ENCODE peak calls at places on chromosomes 11 and 22, in five cellular contexts. T is GM23338, N is cardiac muscle cell, C is neural progenitor cell, L is AG10803. D is an unnamed sample.

GRCh38 chr22:44279059-44279340 is 33.8 kb downstream of the SHISAL1 start:
- DNase-seq in T (no peak), N (no peak), L (no peak), C (no peak), D (no peak)

GRCh38 chr11:120130176-120130980 is 7.5 kb downstream of the TRIM29 start:
- DNase-seq in N (no peak), C (no peak), T (no peak), L (no peak), D (no peak)

GRCh38 chr11:67468056-67468455 is 995 bp downstream of the TMEM134 start:
- DNase-seq in T (no peak), C (no peak), L (peak), N (no peak), D (no peak)

GRCh38 chr22:35023692-35024363 is 42.1 kb upstream of the ISX start:
- DNase-seq in L (peak), C (peak), T (peak), N (peak), D (no peak)

GRCh38 chr11:125773516-125773915 is 5.1 kb downstream of the PATE2 start:
- DNase-seq in L (peak), T (no peak), C (no peak), N (no peak), D (no peak)

GRCh38 chr11:126318642-126319373 is 14.9 kb downstream of the DCPS start:
- DNase-seq in N (no peak), T (no peak), C (no peak), L (peak), D (peak)

GRCh38 chr22:31286360-31287255 is 5.7 kb downstream of the PIK3IP1 start:
- DNase-seq in C (no peak), L (no peak), T (no peak), N (peak), D (no peak)

GRCh38 chr11:27722945-27723344 is 22.7 kb upstream of the BDNF start:
- DNase-seq in L (peak), T (peak), N (no peak), C (peak), D (no peak)

GRCh38 chr22:24525416-24526037 is 29.4 kb downstream of the GUCD1 start:
- DNase-seq in T (peak), L (peak), C (peak), N (peak), D (no peak)

DNA sequence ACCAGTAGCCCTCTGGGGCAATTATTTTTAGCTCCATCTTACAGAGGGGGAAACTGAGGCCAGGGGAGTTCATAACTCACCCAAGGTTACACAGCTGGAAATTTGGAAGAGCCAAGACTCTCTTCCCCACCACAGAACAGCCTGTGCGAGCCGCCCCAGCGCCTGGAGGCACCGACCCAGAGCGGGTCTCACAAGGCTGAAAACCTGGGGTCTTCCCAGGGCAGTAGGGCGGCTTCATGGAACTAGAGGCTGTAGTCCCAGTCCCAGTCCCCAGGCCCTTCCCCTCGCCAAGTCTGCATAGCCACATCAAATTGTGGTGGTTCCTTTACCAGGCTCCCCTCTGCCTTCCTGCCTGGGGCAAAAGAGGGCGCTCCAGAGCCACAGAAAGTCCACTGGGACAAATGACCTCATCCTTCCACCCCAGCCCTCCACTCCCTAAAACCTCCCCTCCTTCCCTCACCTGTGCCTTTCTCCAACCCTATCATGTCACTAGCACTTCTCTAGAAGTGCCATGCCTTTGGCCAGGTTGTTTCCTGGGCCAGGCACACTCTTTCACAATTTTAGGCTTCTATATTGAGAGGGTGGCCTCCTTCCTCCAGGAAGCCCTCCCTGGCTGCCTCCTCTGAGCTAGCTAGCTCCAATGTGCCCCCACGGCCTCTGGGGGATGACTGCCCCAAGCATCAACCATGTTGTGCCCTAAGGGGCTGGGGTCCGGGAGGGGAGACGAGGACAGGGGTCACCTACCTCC is 15.2 kb upstream of the CDC42EP1 start:
- DNase-seq in T (peak), C (peak), N (peak), L (peak), D (no peak)
- H3K4me3 ChIP-seq in T (peak), C (no peak), N (no peak), L (peak), D (peak)

GRCh38 chr22:45905924-45906865 is 70.8 kb downstream of the WNT7B start:
- DNase-seq in L (peak), C (peak), T (no peak), N (peak), D (peak)
- H3K4me3 ChIP-seq in L (no peak), C (no peak), T (no peak), N (no peak), D (no peak)

GRCh38 chr11:64637346-64638016 is 46.5 kb downstream of the SLC22A12 start:
- DNase-seq in L (no peak), N (peak), T (no peak), C (peak), D (no peak)
- H3K4me3 ChIP-seq in L (no peak), N (no peak), T (peak), C (peak), D (no peak)

DNA sequence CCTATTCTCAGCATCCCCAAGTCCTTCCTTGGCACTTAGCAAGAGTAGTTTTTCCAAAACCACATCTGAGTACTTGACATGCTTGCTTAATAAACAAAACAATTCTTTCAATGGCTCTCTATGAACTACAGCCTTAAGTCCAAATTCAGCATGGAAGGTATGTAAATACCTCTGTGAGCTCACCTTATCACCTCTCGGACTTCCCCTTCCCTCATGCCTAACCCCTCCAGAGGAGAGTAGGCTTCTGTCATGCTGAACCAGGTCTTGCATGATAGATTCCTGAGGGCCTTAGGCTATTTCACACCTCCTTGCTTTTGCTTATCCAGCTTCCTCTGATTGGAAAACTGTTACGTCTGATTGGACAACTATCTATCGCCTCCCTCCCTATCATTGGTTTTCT is 312.9 kb upstream of the CCDC90B start:
- DNase-seq in L (no peak), C (no peak), T (peak), N (no peak), D (no peak)
- H3K4me3 ChIP-seq in L (no peak), C (no peak), T (no peak), N (no peak), D (no peak)

GRCh38 chr22:48630444-48630777 is 1197.3 kb downstream of the BRD1 start:
- DNase-seq in C (peak), L (no peak), N (no peak), T (no peak), D (no peak)
- H3K4me3 ChIP-seq in C (no peak), L (no peak), N (no peak), T (no peak), D (no peak)

GRCh38 chr22:39457047-39457545 is 284 bp downstream of the MGAT3 start:
- DNase-seq in L (no peak), N (no peak), C (peak), T (no peak), D (no peak)
- H3K4me3 ChIP-seq in L (no peak), N (peak), C (peak), T (peak), D (no peak)

GRCh38 chr11:38182126-38182907 is 1584.3 kb upstream of the RAG2 start:
- DNase-seq in T (no peak), L (no peak), N (no peak), C (no peak), D (no peak)
- H3K4me3 ChIP-seq in T (no peak), L (no peak), N (no peak), C (no peak), D (no peak)

DNA sequence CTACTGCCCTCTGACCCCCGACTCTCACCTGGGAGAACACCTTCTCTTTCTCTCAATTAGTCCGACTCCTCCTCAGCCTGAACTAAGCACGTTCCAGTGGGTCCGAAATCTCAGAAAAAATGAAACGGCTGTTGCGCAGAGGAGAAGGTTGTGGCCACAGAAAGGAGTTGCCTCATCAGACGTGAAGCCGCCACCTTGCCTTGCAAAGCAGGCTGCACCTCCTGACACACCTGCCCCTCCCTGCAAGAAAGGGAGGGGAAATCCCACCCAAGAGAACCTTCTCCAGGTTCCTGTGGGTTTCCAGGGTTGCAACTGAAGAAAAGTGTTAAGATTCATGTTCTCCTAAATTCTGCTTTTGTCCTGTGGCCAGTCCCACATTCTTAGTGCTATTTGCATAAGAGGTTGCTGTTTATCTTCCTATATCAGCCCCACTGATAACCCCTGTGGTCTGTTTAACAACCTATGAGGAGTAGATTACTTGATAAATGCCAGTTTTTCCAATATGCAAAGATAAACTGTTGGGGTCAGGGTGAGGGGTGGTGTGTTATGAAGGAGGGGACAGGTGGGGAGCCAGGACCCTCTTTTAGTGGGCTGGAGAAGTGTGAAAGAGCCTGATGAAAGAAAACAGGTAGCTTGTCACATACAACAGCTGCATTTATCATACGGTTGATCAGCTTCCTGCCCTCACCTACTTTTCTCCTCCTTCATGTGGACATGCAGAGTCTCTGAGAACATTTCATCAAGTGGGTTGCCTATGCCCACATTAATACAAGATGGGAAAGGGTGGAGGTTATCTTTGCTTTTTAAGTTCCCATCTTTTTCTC is 18.2 kb downstream of the ZBTB16 start:
- DNase-seq in C (no peak), N (no peak), T (no peak), L (no peak), D (no peak)
- H3K4me3 ChIP-seq in C (no peak), N (no peak), T (no peak), L (no peak), D (no peak)

GRCh38 chr11:66109294-66109693 is 39.2 kb downstream of the PACS1 start:
- DNase-seq in N (no peak), L (no peak), T (no peak), C (no peak), D (no peak)
- H3K4me3 ChIP-seq in N (no peak), L (no peak), T (no peak), C (no peak), D (no peak)

D was measured in AG09309.